ENCODE peak calls at places on chromosomes 11 and 22, in five cellular contexts. One of them, this sample, is unnamed.

GRCh38 chr11:73969991-73970800 is 12.4 kb downstream of the UCP2 start:
- DNase-seq in HCT116: no peak
- DNase-seq in SK-N-SH: peak
- DNase-seq in A549: no peak
- DNase-seq in HepG2: no peak
- DNase-seq in this sample: no peak

GRCh38 chr11:109425554-109425953 is 3.6 kb downstream of the C11orf87 start:
- DNase-seq in HepG2: no peak
- DNase-seq in A549: peak
- DNase-seq in HCT116: no peak
- DNase-seq in SK-N-SH: peak
- DNase-seq in this sample: peak

GRCh38 chr11:19714093-19714386 is 1.4 kb downstream of the NAV2 start:
- DNase-seq in SK-N-SH: peak
- DNase-seq in A549: no peak
- DNase-seq in HepG2: no peak
- DNase-seq in HCT116: no peak
- DNase-seq in this sample: no peak

GRCh38 chr11:61814242-61814957 is 2.4 kb downstream of the FADS1 start:
- DNase-seq in HepG2: peak
- DNase-seq in A549: peak
- DNase-seq in HCT116: peak
- DNase-seq in SK-N-SH: peak
- DNase-seq in this sample: no peak

GRCh38 chr11:78281511-78281910 is 92.8 kb downstream of the USP35 start:
- DNase-seq in HCT116: no peak
- DNase-seq in SK-N-SH: no peak
- DNase-seq in HepG2: no peak
- DNase-seq in A549: no peak
- DNase-seq in this sample: no peak

GRCh38 chr22:40995821-40996220 is 44.6 kb downstream of the RBX1 start:
- DNase-seq in HepG2: no peak
- DNase-seq in A549: no peak
- DNase-seq in HCT116: no peak
- DNase-seq in SK-N-SH: no peak
- DNase-seq in this sample: no peak

GRCh38 chr22:19179472-19180048 is 1.0 kb upstream of the SLC25A1 start:
- DNase-seq in SK-N-SH: peak
- DNase-seq in HepG2: peak
- DNase-seq in HCT116: peak
- DNase-seq in A549: peak
- DNase-seq in this sample: no peak

GRCh38 chr22:26903030-26903856 is 245.9 kb downstream of the MIAT start:
- DNase-seq in A549: no peak
- DNase-seq in SK-N-SH: no peak
- DNase-seq in HepG2: no peak
- DNase-seq in HCT116: no peak
- DNase-seq in this sample: no peak

GRCh38 chr11:62500066-62501035 is 46.3 kb downstream of the AHNAK start:
- DNase-seq in A549: no peak
- DNase-seq in SK-N-SH: no peak
- DNase-seq in HepG2: no peak
- DNase-seq in HCT116: peak
- DNase-seq in this sample: no peak

GRCh38 chr11:47852053-47852452 is 3.9 kb upstream of the NUP160 start:
- DNase-seq in HepG2: no peak
- DNase-seq in A549: no peak
- DNase-seq in HCT116: no peak
- DNase-seq in SK-N-SH: no peak
- DNase-seq in this sample: no peak

GRCh38 chr22:28981818-28982499 is 79.7 kb downstream of the C22orf31 start:
- DNase-seq in A549: peak
- DNase-seq in HepG2: peak
- DNase-seq in HCT116: no peak
- DNase-seq in SK-N-SH: no peak
- DNase-seq in this sample: no peak

GRCh38 chr11:72398058-72398758 is 36.1 kb downstream of the CLPB start:
- DNase-seq in SK-N-SH: no peak
- DNase-seq in A549: no peak
- DNase-seq in HepG2: peak
- DNase-seq in HCT116: peak
- DNase-seq in this sample: no peak

GRCh38 chr22:40922484-40923303 is 28.5 kb upstream of the RBX1 start:
- DNase-seq in A549: peak
- DNase-seq in HepG2: peak
- DNase-seq in SK-N-SH: peak
- DNase-seq in HCT116: peak
- DNase-seq in this sample: peak

GRCh38 chr11:2679011-2679676 is 20.6 kb downstream of the KCNQ1OT1 start:
- DNase-seq in HepG2: no peak
- DNase-seq in A549: no peak
- DNase-seq in SK-N-SH: no peak
- DNase-seq in HCT116: no peak
- DNase-seq in this sample: no peak

DNA sequence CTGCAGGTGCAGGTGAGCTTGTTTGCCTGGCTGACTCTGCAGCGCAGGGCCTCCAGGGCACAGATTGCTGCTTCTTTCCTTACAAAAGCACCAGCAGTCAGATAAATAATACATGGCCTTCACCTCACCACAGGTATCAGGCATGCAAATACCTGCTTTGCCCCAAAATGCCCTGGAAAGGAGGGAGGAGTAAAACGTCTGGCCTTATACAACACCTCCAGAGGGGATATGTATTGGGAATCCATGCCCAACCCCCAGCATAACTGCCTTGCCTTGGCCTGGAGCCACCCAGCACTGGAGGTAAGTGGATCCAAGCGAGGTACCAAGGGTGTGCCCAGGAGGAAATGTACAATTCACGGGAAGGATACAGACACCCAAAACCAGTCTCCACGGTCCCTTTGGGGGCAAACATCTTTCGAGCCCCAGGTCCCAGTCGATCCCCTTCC is 860 bp downstream of the TMEM184B start:
- DNase-seq in SK-N-SH: no peak
- DNase-seq in A549: no peak
- DNase-seq in HCT116: no peak
- DNase-seq in HepG2: no peak
- DNase-seq in this sample: no peak
- TF ChIP-seq REST in SK-N-SH: no peak
- TF ChIP-seq REST in A549: no peak
- TF ChIP-seq REST in HCT116: no peak
- TF ChIP-seq REST in HepG2: no peak
- TF ChIP-seq REST in this sample: no peak

GRCh38 chr11:16606784-16607674 is 131.4 kb upstream of the C11orf58 start:
- DNase-seq in A549: no peak
- DNase-seq in HCT116: no peak
- DNase-seq in HepG2: no peak
- DNase-seq in SK-N-SH: peak
- DNase-seq in this sample: no peak

GRCh38 chr11:16610213-16610737 is 128.2 kb upstream of the C11orf58 start:
- DNase-seq in SK-N-SH: no peak
- DNase-seq in HCT116: no peak
- DNase-seq in HepG2: no peak
- DNase-seq in A549: no peak
- DNase-seq in this sample: no peak

GRCh38 chr11:16609769-16610168 is 128.7 kb upstream of the C11orf58 start:
- DNase-seq in A549: no peak
- DNase-seq in HCT116: no peak
- DNase-seq in SK-N-SH: no peak
- DNase-seq in HepG2: no peak
- DNase-seq in this sample: no peak

GRCh38 chr11:16605971-16606783 is 132.3 kb upstream of the C11orf58 start:
- DNase-seq in A549: peak
- DNase-seq in HCT116: peak
- DNase-seq in HepG2: peak
- DNase-seq in SK-N-SH: peak
- DNase-seq in this sample: peak

DNA sequence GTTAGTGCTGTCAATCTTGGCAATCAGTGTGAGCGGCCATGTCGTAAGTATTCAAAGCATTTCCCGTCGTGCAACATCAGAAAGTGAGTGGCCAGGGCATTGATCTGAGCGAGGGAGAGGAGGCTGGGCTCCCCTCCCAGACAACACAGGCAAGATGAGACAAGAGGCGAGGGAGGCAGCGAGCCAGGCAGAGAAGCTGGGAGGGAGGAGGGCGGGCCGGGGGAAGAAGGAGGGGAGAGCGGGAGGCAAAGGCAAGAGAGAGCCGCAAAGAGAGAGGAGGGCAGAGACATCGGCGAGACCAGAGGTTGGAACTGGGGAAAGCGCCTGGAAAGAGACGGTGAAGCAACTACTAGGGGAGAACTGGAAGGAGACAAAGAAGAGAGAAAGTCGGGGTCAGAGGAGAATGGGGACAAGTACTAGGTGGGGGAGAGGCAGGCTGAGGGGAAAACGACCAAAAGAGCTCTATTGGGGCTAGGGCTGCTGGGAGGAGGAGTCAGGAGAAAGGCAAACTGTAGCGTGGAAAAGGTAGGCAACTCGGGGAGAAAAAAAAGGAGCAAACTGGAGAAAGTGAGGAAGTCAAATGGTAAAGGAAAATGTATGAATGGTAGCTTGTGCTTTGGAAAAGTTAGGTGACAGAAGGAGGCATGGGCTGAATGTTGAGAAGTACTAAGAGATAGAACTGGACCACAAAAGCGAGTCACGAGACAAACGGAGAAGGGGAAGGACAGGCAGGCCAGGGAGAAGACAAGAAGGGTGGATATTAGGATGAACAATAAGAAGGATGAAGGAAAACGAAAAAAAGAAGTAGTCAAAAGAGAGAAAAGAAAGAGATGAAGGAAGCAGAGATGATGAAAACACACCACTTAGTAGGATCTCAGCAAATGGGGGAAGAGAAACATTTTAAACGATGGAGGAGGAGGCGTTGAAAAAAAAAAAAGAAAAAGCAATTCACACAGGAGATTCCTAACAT is 130.5 kb upstream of the C11orf58 start:
- DNase-seq in A549: no peak
- DNase-seq in HCT116: no peak
- DNase-seq in HepG2: no peak
- DNase-seq in SK-N-SH: peak
- DNase-seq in this sample: no peak
- TF ChIP-seq REST in A549: no peak
- TF ChIP-seq REST in HCT116: no peak
- TF ChIP-seq REST in HepG2: no peak
- TF ChIP-seq REST in SK-N-SH: no peak
- TF ChIP-seq REST in this sample: no peak

DNA sequence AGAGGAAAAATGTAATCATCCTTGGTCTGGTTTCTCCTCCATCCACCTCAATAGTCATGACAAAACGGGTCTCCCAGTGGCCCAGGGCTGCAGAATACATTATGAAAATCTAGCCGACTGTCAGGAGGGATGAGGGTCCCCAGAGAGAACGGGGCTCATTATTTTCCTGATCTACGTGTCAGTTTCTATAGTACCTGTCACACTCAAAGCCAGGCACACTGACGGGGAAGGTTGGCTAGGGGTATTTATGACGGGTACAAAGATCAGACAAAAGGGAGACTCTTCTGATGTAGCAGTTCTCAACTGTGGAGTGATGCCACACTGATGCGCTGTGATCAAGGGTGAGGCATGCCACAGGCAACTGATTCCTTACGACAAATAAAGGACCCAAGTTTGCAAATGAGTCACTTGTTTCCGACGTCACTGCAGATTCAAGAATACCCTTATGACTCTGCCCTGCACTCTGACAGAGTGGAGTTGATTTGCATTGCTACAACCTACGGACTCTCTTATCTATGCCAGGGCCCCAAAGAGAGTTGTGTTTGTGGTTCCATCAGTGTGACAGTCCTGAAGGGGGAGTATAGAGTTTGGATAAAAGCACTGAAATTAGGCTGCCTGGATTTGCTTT is 188.2 kb upstream of the TBCEL start:
- DNase-seq in SK-N-SH: no peak
- DNase-seq in A549: no peak
- DNase-seq in HepG2: peak
- DNase-seq in HCT116: no peak
- DNase-seq in this sample: no peak
- TF ChIP-seq REST in SK-N-SH: no peak
- TF ChIP-seq REST in A549: no peak
- TF ChIP-seq REST in HepG2: no peak
- TF ChIP-seq REST in HCT116: no peak
- TF ChIP-seq REST in this sample: no peak

GRCh38 chr11:124482362-124483147 is 37.1 kb upstream of the OR8B8 start:
- DNase-seq in HepG2: no peak
- DNase-seq in A549: no peak
- DNase-seq in SK-N-SH: no peak
- DNase-seq in HCT116: no peak
- DNase-seq in this sample: no peak
- TF ChIP-seq REST in HepG2: no peak
- TF ChIP-seq REST in A549: no peak
- TF ChIP-seq REST in SK-N-SH: no peak
- TF ChIP-seq REST in HCT116: no peak
- TF ChIP-seq REST in this sample: no peak

DNA sequence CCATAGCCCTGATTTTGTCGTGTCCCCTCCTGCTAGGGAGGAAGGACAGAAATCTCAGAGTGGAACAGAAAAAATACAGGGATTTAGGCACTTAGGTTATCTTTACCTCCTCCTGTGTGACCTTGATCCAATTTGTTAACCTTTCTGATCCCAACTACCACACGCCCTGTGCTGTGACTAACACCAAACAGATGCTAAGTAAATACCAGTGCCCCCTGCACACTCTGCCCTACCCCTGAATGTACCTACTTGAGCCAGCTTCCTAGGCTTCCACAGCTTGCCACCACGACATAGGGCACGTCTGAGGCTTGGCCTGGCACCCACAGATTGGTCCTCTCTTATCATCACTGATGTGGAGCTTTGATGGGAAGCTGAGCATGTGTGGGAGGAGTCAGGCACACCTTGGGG is 9.2 kb downstream of the MYO18B start:
- DNase-seq in A549: no peak
- DNase-seq in HepG2: no peak
- DNase-seq in SK-N-SH: no peak
- DNase-seq in HCT116: no peak
- DNase-seq in this sample: no peak
- TF ChIP-seq REST in A549: no peak
- TF ChIP-seq REST in HepG2: no peak
- TF ChIP-seq REST in SK-N-SH: no peak
- TF ChIP-seq REST in HCT116: no peak
- TF ChIP-seq REST in this sample: no peak

GRCh38 chr11:66190776-66191175 is 77.7 kb upstream of the RAB1B start:
- DNase-seq in HepG2: no peak
- DNase-seq in A549: no peak
- DNase-seq in SK-N-SH: no peak
- DNase-seq in HCT116: no peak
- DNase-seq in this sample: no peak

GRCh38 chr11:66187453-66187852 is 81.0 kb upstream of the RAB1B start:
- DNase-seq in SK-N-SH: no peak
- DNase-seq in HepG2: no peak
- DNase-seq in HCT116: no peak
- DNase-seq in A549: no peak
- DNase-seq in this sample: no peak

GRCh38 chr11:66186470-66186869 is 82.0 kb upstream of the RAB1B start:
- DNase-seq in SK-N-SH: no peak
- DNase-seq in HepG2: no peak
- DNase-seq in A549: no peak
- DNase-seq in HCT116: no peak
- DNase-seq in this sample: no peak

GRCh38 chr11:66189031-66189745 is 79.3 kb upstream of the RAB1B start:
- DNase-seq in SK-N-SH: no peak
- DNase-seq in HepG2: no peak
- DNase-seq in HCT116: no peak
- DNase-seq in A549: peak
- DNase-seq in this sample: no peak

GRCh38 chr11:66188580-66188979 is 79.9 kb upstream of the RAB1B start:
- DNase-seq in A549: no peak
- DNase-seq in HCT116: no peak
- DNase-seq in SK-N-SH: no peak
- DNase-seq in HepG2: no peak
- DNase-seq in this sample: no peak
- TF ChIP-seq REST in A549: no peak
- TF ChIP-seq REST in HCT116: no peak
- TF ChIP-seq REST in SK-N-SH: no peak
- TF ChIP-seq REST in HepG2: no peak
- TF ChIP-seq REST in this sample: no peak

This sample was measured in HL-60.